ENCODE peak calls at places on chromosomes 16 and 17, in eight cellular contexts. One of them, this sample, is unnamed.

GRCh38 chr17:49829026-49829425 is 18.8 kb downstream of the TAC4 start:
- DNase-seq in CD8-positive, alpha-beta T cell: no peak
- DNase-seq in GM13977: no peak
- DNase-seq in cardiac fibroblast: no peak
- DNase-seq in thoracic aorta: no peak
- DNase-seq in neural progenitor cell: no peak
- DNase-seq in AG04449: no peak
- DNase-seq in stomach: no peak
- DNase-seq in this sample: no peak

GRCh38 chr17:29590979-29591736 is 1.7 kb upstream of the GIT1 start:
- DNase-seq in cardiac fibroblast: peak
- DNase-seq in stomach: no peak
- DNase-seq in CD8-positive, alpha-beta T cell: peak
- DNase-seq in thoracic aorta: no peak
- DNase-seq in AG04449: no peak
- DNase-seq in GM13977: peak
- DNase-seq in neural progenitor cell: peak
- DNase-seq in this sample: no peak

GRCh38 chr17:81685108-81685507 is 1.3 kb downstream of the HGS start:
- DNase-seq in CD8-positive, alpha-beta T cell: peak
- DNase-seq in cardiac fibroblast: peak
- DNase-seq in GM13977: no peak
- DNase-seq in neural progenitor cell: no peak
- DNase-seq in thoracic aorta: no peak
- DNase-seq in AG04449: peak
- DNase-seq in stomach: no peak
- DNase-seq in this sample: no peak

GRCh38 chr17:44900894-44901293 is 1.6 kb upstream of the EFTUD2 start:
- DNase-seq in stomach: no peak
- DNase-seq in GM13977: no peak
- DNase-seq in neural progenitor cell: no peak
- DNase-seq in thoracic aorta: no peak
- DNase-seq in cardiac fibroblast: peak
- DNase-seq in AG04449: no peak
- DNase-seq in CD8-positive, alpha-beta T cell: no peak
- DNase-seq in this sample: no peak

GRCh38 chr16:11538880-11539279 is 47.8 kb downstream of the LITAF start:
- DNase-seq in cardiac fibroblast: no peak
- DNase-seq in GM13977: no peak
- DNase-seq in neural progenitor cell: no peak
- DNase-seq in CD8-positive, alpha-beta T cell: no peak
- DNase-seq in thoracic aorta: no peak
- DNase-seq in stomach: no peak
- DNase-seq in AG04449: no peak
- DNase-seq in this sample: no peak

GRCh38 chr17:56653877-56654276 is 60.4 kb downstream of the NOG start:
- DNase-seq in cardiac fibroblast: peak
- DNase-seq in CD8-positive, alpha-beta T cell: peak
- DNase-seq in thoracic aorta: no peak
- DNase-seq in GM13977: peak
- DNase-seq in neural progenitor cell: peak
- DNase-seq in AG04449: no peak
- DNase-seq in stomach: no peak
- DNase-seq in this sample: no peak

GRCh38 chr17:57629470-57629869 is 115.6 kb downstream of the CCDC182 start:
- DNase-seq in AG04449: no peak
- DNase-seq in CD8-positive, alpha-beta T cell: no peak
- DNase-seq in GM13977: peak
- DNase-seq in thoracic aorta: no peak
- DNase-seq in cardiac fibroblast: no peak
- DNase-seq in neural progenitor cell: no peak
- DNase-seq in stomach: no peak
- DNase-seq in this sample: no peak

GRCh38 chr17:6605142-6605541 is 35.4 kb downstream of the KIAA0753 start:
- DNase-seq in cardiac fibroblast: no peak
- DNase-seq in GM13977: no peak
- DNase-seq in neural progenitor cell: no peak
- DNase-seq in AG04449: no peak
- DNase-seq in stomach: no peak
- DNase-seq in thoracic aorta: no peak
- DNase-seq in CD8-positive, alpha-beta T cell: no peak
- DNase-seq in this sample: no peak

GRCh38 chr17:71071837-71072236 is 902.5 kb downstream of the KCNJ2 start:
- DNase-seq in neural progenitor cell: no peak
- DNase-seq in AG04449: peak
- DNase-seq in GM13977: no peak
- DNase-seq in cardiac fibroblast: peak
- DNase-seq in stomach: no peak
- DNase-seq in CD8-positive, alpha-beta T cell: no peak
- DNase-seq in thoracic aorta: no peak
- DNase-seq in this sample: peak

GRCh38 chr17:73544333-73544732 is 99.9 kb downstream of the SDK2 start:
- DNase-seq in AG04449: no peak
- DNase-seq in stomach: no peak
- DNase-seq in CD8-positive, alpha-beta T cell: no peak
- DNase-seq in GM13977: no peak
- DNase-seq in cardiac fibroblast: no peak
- DNase-seq in thoracic aorta: no peak
- DNase-seq in neural progenitor cell: no peak
- DNase-seq in this sample: no peak

GRCh38 chr17:73546770-73547345 is 97.4 kb downstream of the SDK2 start:
- DNase-seq in thoracic aorta: no peak
- DNase-seq in CD8-positive, alpha-beta T cell: peak
- DNase-seq in neural progenitor cell: peak
- DNase-seq in cardiac fibroblast: peak
- DNase-seq in stomach: peak
- DNase-seq in GM13977: peak
- DNase-seq in AG04449: no peak
- DNase-seq in this sample: no peak

GRCh38 chr17:73545633-73546032 is 98.6 kb downstream of the SDK2 start:
- DNase-seq in neural progenitor cell: no peak
- DNase-seq in CD8-positive, alpha-beta T cell: no peak
- DNase-seq in GM13977: no peak
- DNase-seq in cardiac fibroblast: no peak
- DNase-seq in thoracic aorta: no peak
- DNase-seq in stomach: no peak
- DNase-seq in AG04449: no peak
- DNase-seq in this sample: no peak

GRCh38 chr17:73546121-73546520 is 98.1 kb downstream of the SDK2 start:
- DNase-seq in AG04449: no peak
- DNase-seq in thoracic aorta: no peak
- DNase-seq in neural progenitor cell: no peak
- DNase-seq in CD8-positive, alpha-beta T cell: no peak
- DNase-seq in cardiac fibroblast: no peak
- DNase-seq in GM13977: no peak
- DNase-seq in stomach: no peak
- DNase-seq in this sample: no peak

GRCh38 chr17:73545109-73545508 is 99.1 kb downstream of the SDK2 start:
- DNase-seq in GM13977: no peak
- DNase-seq in neural progenitor cell: no peak
- DNase-seq in AG04449: no peak
- DNase-seq in thoracic aorta: no peak
- DNase-seq in stomach: no peak
- DNase-seq in CD8-positive, alpha-beta T cell: no peak
- DNase-seq in cardiac fibroblast: no peak
- DNase-seq in this sample: no peak
- TF ChIP-seq CTCF in GM13977: no peak
- TF ChIP-seq CTCF in neural progenitor cell: no peak
- TF ChIP-seq CTCF in AG04449: no peak
- TF ChIP-seq CTCF in thoracic aorta: no peak
- TF ChIP-seq CTCF in stomach: no peak
- TF ChIP-seq CTCF in CD8-positive, alpha-beta T cell: no peak
- TF ChIP-seq CTCF in cardiac fibroblast: no peak
- TF ChIP-seq CTCF in this sample: no peak

DNA sequence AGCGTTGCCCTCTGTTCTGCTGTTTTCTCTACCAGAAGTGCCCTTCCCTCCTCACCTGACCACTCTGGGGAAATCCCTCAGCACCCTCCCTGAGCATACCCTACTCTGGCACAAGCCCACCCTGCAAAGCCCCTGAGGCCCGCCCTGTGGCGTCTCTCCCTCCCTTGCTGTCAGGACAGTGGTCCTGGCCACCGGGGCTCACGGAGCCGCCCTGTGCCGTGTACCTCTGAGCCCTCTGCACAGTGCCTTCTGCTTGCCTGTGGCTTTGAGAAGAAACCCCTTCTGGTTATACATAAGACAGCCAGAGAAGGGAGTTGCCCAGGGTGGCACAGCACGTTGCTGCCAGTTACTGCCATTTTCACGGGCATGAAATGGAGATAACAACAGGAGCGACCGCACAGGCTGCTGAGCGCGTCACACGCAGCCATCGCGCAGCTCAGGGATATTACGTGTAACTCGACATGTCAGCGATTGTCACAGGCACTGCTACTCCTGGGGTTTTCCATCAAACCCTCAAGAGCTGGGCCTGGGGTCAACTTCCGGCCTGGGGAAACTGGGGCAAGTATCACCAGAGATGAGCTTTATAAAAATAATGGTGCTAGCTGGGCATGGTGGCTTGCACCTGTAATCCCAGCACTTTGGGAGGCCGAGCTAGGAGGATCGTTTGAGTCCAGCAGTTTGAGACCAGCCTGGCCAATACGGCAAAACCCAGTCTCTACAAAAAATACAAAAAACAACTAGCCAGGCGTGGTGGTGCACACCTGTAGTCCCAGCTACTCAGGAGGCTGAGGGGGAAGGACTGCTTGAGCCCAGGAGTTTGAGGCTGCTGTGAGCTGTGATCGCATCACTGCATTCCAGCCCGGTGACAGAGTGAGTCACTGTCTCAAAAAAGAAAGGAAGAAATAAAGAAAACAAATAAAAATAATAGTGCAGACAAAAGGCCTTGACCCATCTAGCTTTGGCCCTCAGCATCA is 14.8 kb downstream of the SCGB1C2 start:
- DNase-seq in neural progenitor cell: no peak
- DNase-seq in GM13977: no peak
- DNase-seq in AG04449: no peak
- DNase-seq in thoracic aorta: no peak
- DNase-seq in CD8-positive, alpha-beta T cell: no peak
- DNase-seq in cardiac fibroblast: no peak
- DNase-seq in stomach: no peak
- DNase-seq in this sample: no peak
- TF ChIP-seq CTCF in neural progenitor cell: no peak
- TF ChIP-seq CTCF in GM13977: no peak
- TF ChIP-seq CTCF in AG04449: no peak
- TF ChIP-seq CTCF in thoracic aorta: no peak
- TF ChIP-seq CTCF in CD8-positive, alpha-beta T cell: no peak
- TF ChIP-seq CTCF in cardiac fibroblast: no peak
- TF ChIP-seq CTCF in stomach: no peak
- TF ChIP-seq CTCF in this sample: no peak

GRCh38 chr16:84315422-84315821 is 20.7 kb downstream of the WFDC1 start:
- DNase-seq in stomach: no peak
- DNase-seq in neural progenitor cell: no peak
- DNase-seq in cardiac fibroblast: peak
- DNase-seq in AG04449: no peak
- DNase-seq in GM13977: no peak
- DNase-seq in CD8-positive, alpha-beta T cell: no peak
- DNase-seq in thoracic aorta: no peak
- DNase-seq in this sample: no peak
- TF ChIP-seq CTCF in stomach: no peak
- TF ChIP-seq CTCF in neural progenitor cell: no peak
- TF ChIP-seq CTCF in cardiac fibroblast: no peak
- TF ChIP-seq CTCF in AG04449: no peak
- TF ChIP-seq CTCF in GM13977: no peak
- TF ChIP-seq CTCF in CD8-positive, alpha-beta T cell: no peak
- TF ChIP-seq CTCF in thoracic aorta: no peak
- TF ChIP-seq CTCF in this sample: no peak

GRCh38 chr17:77214328-77214727 is 73.6 kb downstream of the SEC14L1 start:
- DNase-seq in cardiac fibroblast: no peak
- DNase-seq in GM13977: no peak
- DNase-seq in stomach: no peak
- DNase-seq in AG04449: no peak
- DNase-seq in neural progenitor cell: no peak
- DNase-seq in thoracic aorta: no peak
- DNase-seq in CD8-positive, alpha-beta T cell: no peak
- DNase-seq in this sample: no peak

GRCh38 chr17:77213778-77214132 is 73.0 kb downstream of the SEC14L1 start:
- DNase-seq in cardiac fibroblast: no peak
- DNase-seq in GM13977: no peak
- DNase-seq in neural progenitor cell: no peak
- DNase-seq in AG04449: no peak
- DNase-seq in stomach: no peak
- DNase-seq in CD8-positive, alpha-beta T cell: no peak
- DNase-seq in thoracic aorta: no peak
- DNase-seq in this sample: no peak

GRCh38 chr17:77212833-77213777 is 72.3 kb downstream of the SEC14L1 start:
- DNase-seq in cardiac fibroblast: no peak
- DNase-seq in AG04449: no peak
- DNase-seq in thoracic aorta: no peak
- DNase-seq in stomach: no peak
- DNase-seq in CD8-positive, alpha-beta T cell: no peak
- DNase-seq in neural progenitor cell: no peak
- DNase-seq in GM13977: no peak
- DNase-seq in this sample: no peak

GRCh38 chr17:77215281-77215680 is 74.5 kb downstream of the SEC14L1 start:
- DNase-seq in cardiac fibroblast: no peak
- DNase-seq in neural progenitor cell: no peak
- DNase-seq in thoracic aorta: no peak
- DNase-seq in GM13977: no peak
- DNase-seq in CD8-positive, alpha-beta T cell: no peak
- DNase-seq in AG04449: no peak
- DNase-seq in stomach: no peak
- DNase-seq in this sample: no peak

DNA sequence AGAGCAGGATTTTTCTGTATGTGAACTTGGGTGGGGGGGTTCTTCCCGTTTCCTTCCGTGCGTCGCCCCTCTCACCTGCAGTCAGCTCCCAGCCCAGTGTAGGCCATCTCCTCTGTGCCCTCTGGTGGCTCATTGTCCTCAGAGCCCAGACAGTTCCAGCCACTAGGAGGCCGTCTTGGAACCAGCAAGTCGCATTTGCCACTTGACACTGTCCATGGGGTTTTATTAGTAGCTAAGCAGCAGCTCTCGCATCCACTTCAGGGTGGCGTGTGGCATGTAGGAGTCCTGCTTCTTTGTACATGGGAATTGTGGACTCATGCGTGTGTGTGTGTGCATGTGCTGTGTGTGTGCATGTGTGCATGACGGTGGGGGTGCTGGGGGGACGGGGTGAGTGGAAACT is 74.0 kb downstream of the SEC14L1 start:
- DNase-seq in GM13977: no peak
- DNase-seq in cardiac fibroblast: peak
- DNase-seq in CD8-positive, alpha-beta T cell: peak
- DNase-seq in AG04449: no peak
- DNase-seq in neural progenitor cell: peak
- DNase-seq in stomach: peak
- DNase-seq in thoracic aorta: no peak
- DNase-seq in this sample: no peak
- TF ChIP-seq CTCF in GM13977: peak
- TF ChIP-seq CTCF in cardiac fibroblast: peak
- TF ChIP-seq CTCF in CD8-positive, alpha-beta T cell: no peak
- TF ChIP-seq CTCF in AG04449: peak
- TF ChIP-seq CTCF in neural progenitor cell: peak
- TF ChIP-seq CTCF in stomach: peak
- TF ChIP-seq CTCF in thoracic aorta: peak
- TF ChIP-seq CTCF in this sample: peak